ENCODE peak calls at places on chromosomes 7 and 10, in five cellular contexts. G, V, I, F and C are unnamed samples.

GRCh38 chr10:44332465-44332864 is 52.4 kb downstream of the CXCL12 start:
- DNase-seq in G (no peak), F (peak), V (no peak), I (no peak), C (no peak)

GRCh38 chr7:142718314-142718713 is 31.0 kb upstream of the PRSS1 start:
- DNase-seq in I (no peak), G (no peak), V (no peak), F (no peak), C (no peak)

GRCh38 chr10:1939016-1939415 is 201.7 kb upstream of the ADARB2 start:
- DNase-seq in F (no peak), I (no peak), V (no peak), G (no peak), C (no peak)

GRCh38 chr7:120996333-120996982 is 7.9 kb downstream of the CPED1 start:
- DNase-seq in G (peak), I (peak), F (peak), V (peak), C (peak)

GRCh38 chr7:84100866-84101265 is 93.7 kb downstream of the SEMA3A start:
- DNase-seq in F (no peak), V (peak), G (no peak), I (no peak), C (peak)

GRCh38 chr7:153886506-153887391 is 165.4 kb upstream of the DPP6 start:
- DNase-seq in G (no peak), V (no peak), I (no peak), F (no peak), C (peak)

GRCh38 chr7:25849361-25850184 is 302.4 kb upstream of the NFE2L3 start:
- DNase-seq in V (peak), I (no peak), F (no peak), G (peak), C (peak)

GRCh38 chr10:18681971-18682403 is 22.8 kb downstream of the ARL5B start:
- DNase-seq in V (no peak), I (no peak), F (no peak), G (no peak), C (peak)

GRCh38 chr10:102753724-102754123 is 10.0 kb downstream of the WBP1L start:
- DNase-seq in F (no peak), V (no peak), I (no peak), G (no peak), C (no peak)

GRCh38 chr7:137957887-137958286 is 44.0 kb downstream of the CREB3L2 start:
- DNase-seq in F (no peak), I (no peak), V (peak), G (no peak), C (no peak)

GRCh38 chr10:73413108-73413527 is 740 bp downstream of the ANXA7 start:
- DNase-seq in I (peak), G (no peak), V (peak), F (no peak), C (peak)

GRCh38 chr7:149220534-149220933 is 18.9 kb upstream of the ZNF212 start:
- DNase-seq in G (no peak), F (no peak), I (no peak), V (no peak), C (peak)

GRCh38 chr7:141074162-141074989 is 512 bp downstream of the TMEM178B start:
- DNase-seq in F (no peak), V (no peak), G (no peak), I (no peak), C (no peak)

GRCh38 chr10:5587151-5588079 is 62.7 kb downstream of the CALML3 start:
- DNase-seq in V (no peak), G (no peak), I (no peak), F (no peak), C (no peak)

GRCh38 chr10:33799944-33800323 is 465.5 kb upstream of the NRP1 start:
- DNase-seq in V (no peak), F (no peak), I (no peak), G (no peak), C (no peak)
- H3K27ac ChIP-seq in V (no peak), F (no peak), I (no peak), G (no peak), C (no peak)

GRCh38 chr7:158543840-158544239 is 43.8 kb downstream of the PTPRN2 start:
- DNase-seq in V (no peak), G (no peak), I (no peak), F (no peak), C (no peak)
- H3K27ac ChIP-seq in V (no peak), G (no peak), I (no peak), F (no peak), C (no peak)

DNA sequence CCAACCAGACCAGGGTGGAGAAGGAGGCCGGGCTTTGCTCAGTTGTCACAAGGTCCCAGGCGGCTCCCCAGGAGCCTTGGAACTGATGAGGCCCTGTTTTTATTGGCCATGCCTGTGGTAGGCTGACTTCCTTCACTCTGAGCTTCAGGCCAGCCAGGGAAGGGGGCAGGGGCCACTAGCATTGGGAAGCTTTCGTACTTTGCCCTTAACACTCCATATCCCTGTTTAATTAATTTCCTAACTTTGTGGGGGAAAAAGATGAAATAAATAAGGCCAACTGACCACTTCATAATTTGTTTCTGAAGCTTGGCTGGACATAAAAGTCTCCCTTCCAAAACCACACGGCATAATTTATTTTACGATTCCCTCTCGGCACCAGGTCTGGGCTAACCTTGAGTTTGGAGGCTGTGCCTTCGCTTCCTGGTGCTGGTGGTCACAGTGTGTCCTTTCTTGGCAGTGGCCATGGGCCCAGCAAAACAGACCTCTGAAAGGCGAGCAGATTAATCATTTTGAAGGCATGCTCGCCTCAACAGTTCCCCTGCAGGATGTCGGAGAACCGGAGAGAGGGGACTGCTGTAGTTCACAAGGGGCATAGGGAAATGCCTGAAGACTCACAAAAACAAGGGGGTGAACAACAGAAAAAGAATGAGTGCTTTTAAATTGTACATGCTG is 965.9 kb downstream of the LRMDA start:
- DNase-seq in I (no peak), G (no peak), F (no peak), V (peak), C (no peak)
- H3K27ac ChIP-seq in I (no peak), G (no peak), F (no peak), V (peak), C (no peak)

DNA sequence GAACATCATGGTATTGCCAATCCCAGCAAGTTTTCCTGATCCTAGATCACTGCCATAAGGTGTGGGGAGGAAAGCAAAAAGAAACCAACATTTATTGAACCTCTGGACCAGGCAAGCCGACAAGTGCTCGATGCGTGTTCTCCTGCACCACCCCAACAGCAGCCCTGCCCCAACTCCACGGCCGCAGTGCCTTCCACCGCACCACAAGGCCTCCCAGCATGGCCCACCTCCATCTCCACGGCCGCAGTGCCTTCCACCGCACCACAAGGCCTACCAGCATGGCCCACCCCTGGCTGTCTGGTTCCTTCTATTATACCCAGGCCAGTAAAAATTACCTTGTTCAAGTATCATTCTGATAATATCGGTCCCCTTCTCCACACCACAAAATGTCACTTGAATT is 8.7 kb downstream of the HIPK2 start:
- DNase-seq in F (no peak), I (no peak), V (no peak), G (no peak), C (no peak)
- H3K27ac ChIP-seq in F (peak), I (no peak), V (no peak), G (no peak), C (no peak)